ENCODE peak calls at places on chromosome 18, in nine cellular contexts. One of them, this sample, is unnamed.

GRCh38 chr18:70047931-70048603 is 100.4 kb upstream of the CD226 start:
- DNase-seq in NCI-H345: no peak
- DNase-seq in CD8-positive, alpha-beta T cell: no peak
- DNase-seq in endodermal cell: no peak
- DNase-seq in stimulated activated CD8-positive, alpha-beta memory T cell treated with anti-CD3 and anti-CD28 coated beads, Interleukin-15, amount 100 ng/mL, for 4 hours: no peak
- DNase-seq in upper lobe of right lung: no peak
- DNase-seq in activated CD8-positive, alpha-beta memory T cell treated with anti-CD3 and anti-CD28 coated beads for 1 hour: no peak
- DNase-seq in adrenal gland: no peak
- DNase-seq in fibroblast of lung: peak
- DNase-seq in this sample: peak

GRCh38 chr18:69981948-69982347 is 34.3 kb upstream of the CD226 start:
- DNase-seq in fibroblast of lung: no peak
- DNase-seq in endodermal cell: no peak
- DNase-seq in NCI-H345: no peak
- DNase-seq in upper lobe of right lung: no peak
- DNase-seq in CD8-positive, alpha-beta T cell: no peak
- DNase-seq in adrenal gland: no peak
- DNase-seq in stimulated activated CD8-positive, alpha-beta memory T cell treated with anti-CD3 and anti-CD28 coated beads, Interleukin-15, amount 100 ng/mL, for 4 hours: no peak
- DNase-seq in activated CD8-positive, alpha-beta memory T cell treated with anti-CD3 and anti-CD28 coated beads for 1 hour: no peak
- DNase-seq in this sample: no peak

GRCh38 chr18:7726522-7726921 is 159.4 kb downstream of the PTPRM start:
- DNase-seq in CD8-positive, alpha-beta T cell: no peak
- DNase-seq in activated CD8-positive, alpha-beta memory T cell treated with anti-CD3 and anti-CD28 coated beads for 1 hour: no peak
- DNase-seq in endodermal cell: no peak
- DNase-seq in NCI-H345: no peak
- DNase-seq in fibroblast of lung: no peak
- DNase-seq in adrenal gland: no peak
- DNase-seq in upper lobe of right lung: no peak
- DNase-seq in stimulated activated CD8-positive, alpha-beta memory T cell treated with anti-CD3 and anti-CD28 coated beads, Interleukin-15, amount 100 ng/mL, for 4 hours: no peak
- DNase-seq in this sample: no peak

GRCh38 chr18:40874233-40874632 is 1080.8 kb upstream of the PIK3C3 start:
- DNase-seq in endodermal cell: no peak
- DNase-seq in CD8-positive, alpha-beta T cell: no peak
- DNase-seq in fibroblast of lung: peak
- DNase-seq in NCI-H345: no peak
- DNase-seq in adrenal gland: no peak
- DNase-seq in activated CD8-positive, alpha-beta memory T cell treated with anti-CD3 and anti-CD28 coated beads for 1 hour: no peak
- DNase-seq in stimulated activated CD8-positive, alpha-beta memory T cell treated with anti-CD3 and anti-CD28 coated beads, Interleukin-15, amount 100 ng/mL, for 4 hours: no peak
- DNase-seq in upper lobe of right lung: no peak
- DNase-seq in this sample: peak

GRCh38 chr18:8707946-8708345 is 2.6 kb downstream of the MTCL1 start:
- DNase-seq in activated CD8-positive, alpha-beta memory T cell treated with anti-CD3 and anti-CD28 coated beads for 1 hour: no peak
- DNase-seq in stimulated activated CD8-positive, alpha-beta memory T cell treated with anti-CD3 and anti-CD28 coated beads, Interleukin-15, amount 100 ng/mL, for 4 hours: no peak
- DNase-seq in adrenal gland: no peak
- DNase-seq in NCI-H345: no peak
- DNase-seq in upper lobe of right lung: no peak
- DNase-seq in fibroblast of lung: no peak
- DNase-seq in CD8-positive, alpha-beta T cell: no peak
- DNase-seq in endodermal cell: no peak
- DNase-seq in this sample: no peak

GRCh38 chr18:3383381-3383915 is 66.5 kb upstream of the TGIF1 start:
- DNase-seq in NCI-H345: no peak
- DNase-seq in activated CD8-positive, alpha-beta memory T cell treated with anti-CD3 and anti-CD28 coated beads for 1 hour: no peak
- DNase-seq in adrenal gland: no peak
- DNase-seq in endodermal cell: peak
- DNase-seq in CD8-positive, alpha-beta T cell: no peak
- DNase-seq in stimulated activated CD8-positive, alpha-beta memory T cell treated with anti-CD3 and anti-CD28 coated beads, Interleukin-15, amount 100 ng/mL, for 4 hours: no peak
- DNase-seq in upper lobe of right lung: no peak
- DNase-seq in fibroblast of lung: no peak
- DNase-seq in this sample: peak

GRCh38 chr18:50281972-50282520 is 723 bp upstream of the MBD1 start:
- DNase-seq in stimulated activated CD8-positive, alpha-beta memory T cell treated with anti-CD3 and anti-CD28 coated beads, Interleukin-15, amount 100 ng/mL, for 4 hours: no peak
- DNase-seq in NCI-H345: no peak
- DNase-seq in upper lobe of right lung: no peak
- DNase-seq in endodermal cell: no peak
- DNase-seq in activated CD8-positive, alpha-beta memory T cell treated with anti-CD3 and anti-CD28 coated beads for 1 hour: no peak
- DNase-seq in fibroblast of lung: no peak
- DNase-seq in adrenal gland: no peak
- DNase-seq in CD8-positive, alpha-beta T cell: no peak
- DNase-seq in this sample: no peak

GRCh38 chr18:3205239-3205638 is 14.5 kb downstream of the MYOM1 start:
- DNase-seq in CD8-positive, alpha-beta T cell: no peak
- DNase-seq in fibroblast of lung: no peak
- DNase-seq in activated CD8-positive, alpha-beta memory T cell treated with anti-CD3 and anti-CD28 coated beads for 1 hour: no peak
- DNase-seq in upper lobe of right lung: no peak
- DNase-seq in adrenal gland: no peak
- DNase-seq in endodermal cell: no peak
- DNase-seq in stimulated activated CD8-positive, alpha-beta memory T cell treated with anti-CD3 and anti-CD28 coated beads, Interleukin-15, amount 100 ng/mL, for 4 hours: no peak
- DNase-seq in NCI-H345: no peak
- DNase-seq in this sample: no peak

This sample was measured in cardiac fibroblast.